ENCODE peak calls at places on chromosomes 16 and 17, in seven cellular contexts. H is A549, G is psoas muscle, W is heart right ventricle, E is cardiac muscle cell, Q is stomach, F is fibroblast of lung. N is an unnamed sample.

GRCh38 chr17:17983776-17984175 is 11.1 kb downstream of the DRC3 start:
- DNase-seq in H (no peak), G (no peak), W (no peak), E (no peak), Q (no peak), F (no peak), N (no peak)

GRCh38 chr16:87076331-87076949 is 240.8 kb downstream of the C16orf95 start:
- DNase-seq in H (no peak), G (no peak), W (no peak), E (no peak), Q (no peak), F (no peak), N (no peak)

GRCh38 chr16:57859331-57859730 is 57.0 kb upstream of the KIFC3 start:
- DNase-seq in H (peak; percentile 82), G (no peak), W (no peak), E (peak; percentile 66), Q (no peak), F (peak; percentile 18), N (no peak)

GRCh38 chr16:86531641-86532525 is 21.6 kb downstream of the FOXF1 start:
- DNase-seq in H (no peak), G (no peak), W (no peak), E (no peak), Q (no peak), F (no peak), N (peak; percentile 59)

GRCh38 chr16:80947239-80947638 is 59.4 kb downstream of the CMC2 start:
- DNase-seq in H (no peak), G (no peak), W (no peak), E (no peak), Q (no peak), F (no peak), N (no peak)

GRCh38 chr16:10933865-10934264 is 8.4 kb downstream of the DEXI start:
- DNase-seq in H (no peak), G (no peak), W (no peak), E (no peak), Q (no peak), F (no peak), N (peak; percentile 55)

GRCh38 chr16:356756-357155 is 4.2 kb upstream of the AXIN1 start:
- DNase-seq in H (no peak), G (no peak), W (no peak), E (no peak), Q (no peak), F (no peak), N (no peak)

GRCh38 chr17:82120148-82120547 is 22.1 kb upstream of the FASN start:
- DNase-seq in H (no peak), G (no peak), W (no peak), E (no peak), Q (no peak), F (peak; percentile 52), N (no peak)

GRCh38 chr16:51596247-51596646 is 445.2 kb upstream of the SALL1 start:
- DNase-seq in H (no peak), G (no peak), W (no peak), E (no peak), Q (no peak), F (no peak), N (no peak)

GRCh38 chr16:4521971-4522623 is 16.5 kb downstream of the CDIP1 start:
- DNase-seq in H (no peak), G (peak; percentile 47), W (no peak), E (peak; percentile 33), Q (no peak), F (peak; percentile 28), N (no peak)

GRCh38 chr17:29369831-29370735 is 20.1 kb upstream of the TAOK1 start:
- DNase-seq in H (peak; percentile 89), G (peak; percentile 31), W (peak; percentile 49), E (peak; percentile 87), Q (peak; percentile 66), F (peak; percentile 89), N (no peak)

GRCh38 chr17:29050176-29050575 is 7.2 kb downstream of the PIPOX start:
- DNase-seq in H (no peak), G (no peak), W (no peak), E (no peak), Q (no peak), F (no peak), N (no peak)

GRCh38 chr17:13589658-13590057 is 12.1 kb downstream of the HS3ST3A1 start:
- DNase-seq in H (no peak), G (no peak), W (no peak), E (no peak), Q (no peak), F (no peak), N (no peak)

GRCh38 chr17:82297280-82297803 is 20.1 kb downstream of the CD7 start:
- DNase-seq in H (peak; percentile 80), G (peak; percentile 94), W (peak; percentile 67), E (peak; percentile 91), Q (peak; percentile 87), F (peak; percentile 93), N (peak; percentile 92)

GRCh38 chr17:40827746-40828453 is 5.5 kb upstream of the KRT10 start:
- DNase-seq in H (peak; percentile 36), G (no peak), W (no peak), E (peak; percentile 35), Q (no peak), F (peak; percentile 16), N (no peak)

DNA sequence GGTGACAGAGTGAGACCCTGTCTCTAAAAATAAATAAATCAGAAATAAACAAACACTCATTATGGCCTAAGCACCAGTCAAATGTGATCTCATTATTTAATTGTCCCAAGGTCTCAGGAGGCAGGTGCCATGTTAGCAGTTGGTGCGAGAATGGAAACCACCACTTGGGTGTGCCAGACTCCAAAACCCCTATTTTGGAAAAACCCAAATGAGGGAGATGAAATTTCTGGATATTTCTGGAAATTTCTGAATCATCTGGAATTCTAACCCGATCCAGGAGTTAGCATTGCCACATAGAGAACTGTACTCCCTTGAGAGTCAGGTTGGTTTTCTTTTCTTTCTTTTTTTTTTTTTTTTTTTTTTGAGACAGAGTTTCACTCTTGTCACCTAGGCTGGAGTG is 264.0 kb downstream of the XYLT1 start:
- DNase-seq in H (no peak), G (no peak), W (no peak), E (no peak), Q (no peak), F (peak; percentile 12), N (no peak)
- TF ChIP-seq CTCF in H (no peak), G (no peak), W (no peak), E (no peak), Q (no peak), F (no peak), N (no peak)

GRCh38 chr17:75633484-75634375 is 496 bp downstream of the SMIM5 start:
- DNase-seq in H (peak; percentile 90), G (peak; percentile 91), W (peak; percentile 94), E (peak; percentile 89), Q (peak; percentile 94), F (peak; percentile 87), N (peak; percentile 91)
- H3K4me3 ChIP-seq in H (no peak overlapping the region), G (peak overlapping the region; percentile 33), W (peak overlapping the region; percentile 25), E (no peak overlapping the region), Q (peak overlapping the region; percentile 33), F (no peak overlapping the region), N (no peak overlapping the region)

DNA sequence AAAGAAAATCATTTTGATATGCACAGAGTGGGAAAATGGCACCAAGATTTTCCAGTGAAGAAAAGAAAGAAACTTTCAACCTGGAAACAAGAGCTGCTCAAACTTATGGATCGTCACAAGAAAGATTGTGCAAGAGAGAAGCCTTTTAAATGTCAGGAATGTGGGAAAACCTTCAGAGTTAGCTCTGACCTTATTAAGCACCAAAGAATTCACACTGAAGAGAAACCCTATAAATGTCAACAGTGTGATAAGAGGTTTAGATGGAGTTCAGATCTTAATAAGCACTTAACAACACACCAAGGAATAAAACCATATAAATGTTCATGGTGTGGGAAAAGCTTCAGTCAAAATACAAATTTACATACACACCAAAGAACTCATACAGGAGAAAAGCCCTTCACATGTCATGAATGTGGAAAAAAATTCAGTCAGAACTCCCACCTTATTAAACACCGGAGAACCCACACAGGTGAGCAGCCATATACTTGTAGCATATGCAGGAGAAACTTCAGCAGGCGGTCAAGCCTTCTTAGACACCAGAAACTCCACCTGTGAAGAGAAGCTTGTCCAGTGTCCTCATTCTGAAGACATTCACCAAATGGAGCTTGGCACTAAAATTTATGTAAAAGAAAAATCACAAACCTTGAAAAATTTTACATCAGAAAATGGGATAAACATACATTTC is 12.2 kb downstream of the ZNF75A start:
- DNase-seq in H (peak; percentile 51), G (no peak), W (no peak), E (peak; percentile 15), Q (no peak), F (peak; percentile 51), N (no peak)
- H3K9me3 ChIP-seq in H (peaks cover 98% of the 10 kb centered on the region), G (peaks cover 93% of the 10 kb centered on the region), W (peaks cover 69% of the 10 kb centered on the region), E (peaks cover 11% of the 10 kb centered on the region), Q (peaks cover 99% of the 10 kb centered on the region), F (peaks cover 7% of the 10 kb centered on the region), N (peaks cover 86% of the 10 kb centered on the region)

GRCh38 chr17:72661093-72661944 is 431.2 kb downstream of the SLC39A11 start:
- DNase-seq in H (no peak), G (no peak), W (no peak), E (no peak), Q (no peak), F (no peak), N (no peak)
- TF ChIP-seq CTCF in H (peak; percentile 23), G (no peak), W (no peak), E (peak; percentile 13), Q (no peak), F (no peak), N (no peak)

GRCh38 chr16:78791011-78791410 is 691.6 kb downstream of the WWOX start:
- DNase-seq in H (no peak), G (no peak), W (no peak), E (no peak), Q (no peak), F (no peak), N (no peak)
- H3K4me3 ChIP-seq in H (no peak overlapping the region), G (no peak overlapping the region), W (no peak overlapping the region), E (no peak overlapping the region), Q (no peak overlapping the region), F (no peak overlapping the region), N (no peak overlapping the region)

GRCh38 chr16:17598968-17599367 is 128.2 kb upstream of the XYLT1 start:
- DNase-seq in H (no peak), G (no peak), W (no peak), E (no peak), Q (no peak), F (no peak), N (no peak)
- H3K9me3 ChIP-seq in H (peaks cover 16% of the 10 kb centered on the region), G (peaks cover 9% of the 10 kb centered on the region), W (no peaks in the 10 kb centered on the region), E (no peaks in the 10 kb centered on the region), Q (peaks cover 8% of the 10 kb centered on the region), F (no peaks in the 10 kb centered on the region), N (no peaks in the 10 kb centered on the region)

GRCh38 chr16:72856797-72857196 is 191.1 kb downstream of the ZFHX3 start:
- DNase-seq in H (peak; percentile 30), G (no peak), W (no peak), E (peak; percentile 38), Q (no peak), F (no peak), N (peak; percentile 47)
- TF ChIP-seq CTCF in H (peak; percentile 15), G (peak; percentile 11), W (no peak), E (peak; percentile 43), Q (no peak), F (no peak), N (peak; percentile 24)